ENCODE peak calls at places on chromosomes 4 and X, in nine cellular contexts. One of them, this sample, is unnamed.

GRCh38 chr4:24624381-24624780 is 40.0 kb upstream of the DHX15 start:
- DNase-seq in astrocyte of the spinal cord: no peak
- DNase-seq in uterus: no peak
- DNase-seq in heart right ventricle: no peak
- DNase-seq in stomach: no peak
- DNase-seq in endothelial cell: no peak
- DNase-seq in neural crest cell: no peak
- DNase-seq in mammary epithelial cell: no peak
- DNase-seq in RWPE2: no peak
- DNase-seq in this sample: no peak

GRCh38 chrX:126489141-126489540 is 63.5 kb downstream of the DCAF12L1 start:
- DNase-seq in astrocyte of the spinal cord: peak; percentile 3
- DNase-seq in uterus: no peak
- DNase-seq in heart right ventricle: no peak
- DNase-seq in stomach: no peak
- DNase-seq in endothelial cell: no peak
- DNase-seq in neural crest cell: no peak
- DNase-seq in mammary epithelial cell: no peak
- DNase-seq in RWPE2: no peak
- DNase-seq in this sample: no peak

GRCh38 chr4:8281519-8282133 is 12.1 kb downstream of the HTRA3 start:
- DNase-seq in astrocyte of the spinal cord: peak; percentile 87
- DNase-seq in uterus: peak; percentile 80
- DNase-seq in heart right ventricle: peak; percentile 85
- DNase-seq in stomach: no peak
- DNase-seq in endothelial cell: no peak
- DNase-seq in neural crest cell: no peak
- DNase-seq in mammary epithelial cell: no peak
- DNase-seq in RWPE2: no peak
- DNase-seq in this sample: peak; percentile 15

GRCh38 chrX:135185795-135186443 is 14.7 kb upstream of the CT55 start:
- DNase-seq in astrocyte of the spinal cord: peak; percentile 33
- DNase-seq in uterus: no peak
- DNase-seq in heart right ventricle: no peak
- DNase-seq in stomach: no peak
- DNase-seq in endothelial cell: peak; percentile 38
- DNase-seq in neural crest cell: peak; percentile 3
- DNase-seq in mammary epithelial cell: peak; percentile 53
- DNase-seq in RWPE2: no peak
- DNase-seq in this sample: peak; percentile 32

GRCh38 chrX:2410279-2411020 is 90.3 kb downstream of the DHRSX start:
- DNase-seq in astrocyte of the spinal cord: no peak
- DNase-seq in uterus: no peak
- DNase-seq in heart right ventricle: no peak
- DNase-seq in stomach: no peak
- DNase-seq in endothelial cell: no peak
- DNase-seq in neural crest cell: no peak
- DNase-seq in mammary epithelial cell: no peak
- DNase-seq in RWPE2: no peak
- DNase-seq in this sample: no peak

GRCh38 chrX:118726887-118727685 is at the start of gene IL13RA1:
- DNase-seq in astrocyte of the spinal cord: peak; percentile 90
- DNase-seq in uterus: peak; percentile 80
- DNase-seq in heart right ventricle: peak; percentile 77
- DNase-seq in stomach: peak; percentile 86
- DNase-seq in endothelial cell: peak; percentile 75
- DNase-seq in neural crest cell: peak; percentile 54
- DNase-seq in mammary epithelial cell: peak; percentile 84
- DNase-seq in RWPE2: peak; percentile 66
- DNase-seq in this sample: peak; percentile 69

GRCh38 chrX:44698328-44698727 is 145.5 kb upstream of the DUSP21 start:
- DNase-seq in astrocyte of the spinal cord: no peak
- DNase-seq in uterus: no peak
- DNase-seq in heart right ventricle: no peak
- DNase-seq in stomach: peak; percentile 78
- DNase-seq in endothelial cell: no peak
- DNase-seq in neural crest cell: no peak
- DNase-seq in mammary epithelial cell: no peak
- DNase-seq in RWPE2: no peak
- DNase-seq in this sample: no peak

GRCh38 chrX:84729809-84730208 is 227.6 kb upstream of the HDX start:
- DNase-seq in astrocyte of the spinal cord: peak; percentile 10
- DNase-seq in uterus: no peak
- DNase-seq in heart right ventricle: no peak
- DNase-seq in stomach: no peak
- DNase-seq in endothelial cell: peak; percentile 3
- DNase-seq in neural crest cell: peak; percentile 2
- DNase-seq in mammary epithelial cell: peak; percentile 25
- DNase-seq in RWPE2: no peak
- DNase-seq in this sample: peak; percentile 31

DNA sequence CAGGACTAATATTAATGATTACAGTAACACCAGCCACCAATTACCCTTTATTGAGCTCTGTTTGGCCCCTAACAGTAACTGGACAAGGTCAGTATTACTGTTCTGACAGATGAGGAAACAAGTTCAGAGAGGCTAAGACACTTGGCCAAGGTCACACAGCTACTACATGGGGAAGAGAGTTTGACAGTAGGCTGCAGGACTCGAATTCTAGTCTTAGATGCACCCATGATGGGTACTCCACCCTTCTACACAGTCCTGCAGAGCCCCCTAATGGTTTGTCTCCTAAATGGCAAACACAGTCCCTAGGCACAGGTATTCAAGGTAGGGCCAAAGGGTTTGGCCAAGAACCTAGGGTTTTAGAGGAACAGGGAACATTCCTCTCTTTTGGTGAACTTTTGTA is 93.9 kb downstream of the NSUN7 start:
- DNase-seq in astrocyte of the spinal cord: no peak
- DNase-seq in uterus: no peak
- DNase-seq in heart right ventricle: no peak
- DNase-seq in stomach: no peak
- DNase-seq in endothelial cell: no peak
- DNase-seq in neural crest cell: no peak
- DNase-seq in mammary epithelial cell: no peak
- DNase-seq in RWPE2: no peak
- DNase-seq in this sample: no peak
- TF ChIP-seq CTCF in astrocyte of the spinal cord: peak; percentile 10
- TF ChIP-seq CTCF in uterus: no peak
- TF ChIP-seq CTCF in heart right ventricle: no peak
- TF ChIP-seq CTCF in stomach: no peak
- TF ChIP-seq CTCF in endothelial cell: no peak
- TF ChIP-seq CTCF in neural crest cell: no peak
- TF ChIP-seq CTCF in mammary epithelial cell: no peak
- TF ChIP-seq CTCF in RWPE2: no peak
- TF ChIP-seq CTCF in this sample: no peak

GRCh38 chr4:187309456-187309855 is 585.8 kb upstream of the FAT1 start:
- DNase-seq in astrocyte of the spinal cord: peak; percentile 67
- DNase-seq in uterus: no peak
- DNase-seq in heart right ventricle: no peak
- DNase-seq in stomach: no peak
- DNase-seq in endothelial cell: no peak
- DNase-seq in neural crest cell: no peak
- DNase-seq in mammary epithelial cell: peak; percentile 73
- DNase-seq in RWPE2: no peak
- DNase-seq in this sample: no peak
- TF ChIP-seq CTCF in astrocyte of the spinal cord: no peak
- TF ChIP-seq CTCF in uterus: no peak
- TF ChIP-seq CTCF in heart right ventricle: no peak
- TF ChIP-seq CTCF in stomach: no peak
- TF ChIP-seq CTCF in endothelial cell: no peak
- TF ChIP-seq CTCF in neural crest cell: no peak
- TF ChIP-seq CTCF in mammary epithelial cell: no peak
- TF ChIP-seq CTCF in RWPE2: no peak
- TF ChIP-seq CTCF in this sample: no peak

GRCh38 chr4:41514169-41514568 is 23.8 kb upstream of the LIMCH1 start:
- DNase-seq in astrocyte of the spinal cord: no peak
- DNase-seq in uterus: no peak
- DNase-seq in heart right ventricle: no peak
- DNase-seq in stomach: no peak
- DNase-seq in endothelial cell: no peak
- DNase-seq in neural crest cell: no peak
- DNase-seq in mammary epithelial cell: no peak
- DNase-seq in RWPE2: no peak
- DNase-seq in this sample: no peak

GRCh38 chr4:41512604-41513003 is 25.4 kb upstream of the LIMCH1 start:
- DNase-seq in astrocyte of the spinal cord: no peak
- DNase-seq in uterus: no peak
- DNase-seq in heart right ventricle: no peak
- DNase-seq in stomach: no peak
- DNase-seq in endothelial cell: no peak
- DNase-seq in neural crest cell: no peak
- DNase-seq in mammary epithelial cell: no peak
- DNase-seq in RWPE2: no peak
- DNase-seq in this sample: no peak

GRCh38 chr4:41517747-41518146 is 20.2 kb upstream of the LIMCH1 start:
- DNase-seq in astrocyte of the spinal cord: no peak
- DNase-seq in uterus: no peak
- DNase-seq in heart right ventricle: no peak
- DNase-seq in stomach: no peak
- DNase-seq in endothelial cell: no peak
- DNase-seq in neural crest cell: no peak
- DNase-seq in mammary epithelial cell: no peak
- DNase-seq in RWPE2: no peak
- DNase-seq in this sample: no peak

GRCh38 chr4:41514765-41515481 is 23.0 kb upstream of the LIMCH1 start:
- DNase-seq in astrocyte of the spinal cord: no peak
- DNase-seq in uterus: no peak
- DNase-seq in heart right ventricle: no peak
- DNase-seq in stomach: no peak
- DNase-seq in endothelial cell: no peak
- DNase-seq in neural crest cell: no peak
- DNase-seq in mammary epithelial cell: no peak
- DNase-seq in RWPE2: no peak
- DNase-seq in this sample: no peak

GRCh38 chr4:41517121-41517520 is 20.8 kb upstream of the LIMCH1 start:
- DNase-seq in astrocyte of the spinal cord: no peak
- DNase-seq in uterus: no peak
- DNase-seq in heart right ventricle: no peak
- DNase-seq in stomach: no peak
- DNase-seq in endothelial cell: no peak
- DNase-seq in neural crest cell: no peak
- DNase-seq in mammary epithelial cell: no peak
- DNase-seq in RWPE2: no peak
- DNase-seq in this sample: no peak
- TF ChIP-seq CTCF in astrocyte of the spinal cord: no peak
- TF ChIP-seq CTCF in uterus: no peak
- TF ChIP-seq CTCF in heart right ventricle: no peak
- TF ChIP-seq CTCF in stomach: no peak
- TF ChIP-seq CTCF in endothelial cell: no peak
- TF ChIP-seq CTCF in neural crest cell: no peak
- TF ChIP-seq CTCF in mammary epithelial cell: no peak
- TF ChIP-seq CTCF in RWPE2: no peak
- TF ChIP-seq CTCF in this sample: no peak

GRCh38 chr4:763191-763810 is 57.7 kb downstream of the PCGF3 start:
- DNase-seq in astrocyte of the spinal cord: no peak
- DNase-seq in uterus: no peak
- DNase-seq in heart right ventricle: no peak
- DNase-seq in stomach: no peak
- DNase-seq in endothelial cell: no peak
- DNase-seq in neural crest cell: no peak
- DNase-seq in mammary epithelial cell: no peak
- DNase-seq in RWPE2: peak; percentile 68
- DNase-seq in this sample: no peak

GRCh38 chr4:761086-761485 is 55.5 kb downstream of the PCGF3 start:
- DNase-seq in astrocyte of the spinal cord: no peak
- DNase-seq in uterus: no peak
- DNase-seq in heart right ventricle: no peak
- DNase-seq in stomach: no peak
- DNase-seq in endothelial cell: no peak
- DNase-seq in neural crest cell: no peak
- DNase-seq in mammary epithelial cell: no peak
- DNase-seq in RWPE2: no peak
- DNase-seq in this sample: no peak

GRCh38 chr4:763922-764321 is 58.3 kb downstream of the PCGF3 start:
- DNase-seq in astrocyte of the spinal cord: no peak
- DNase-seq in uterus: no peak
- DNase-seq in heart right ventricle: no peak
- DNase-seq in stomach: no peak
- DNase-seq in endothelial cell: no peak
- DNase-seq in neural crest cell: no peak
- DNase-seq in mammary epithelial cell: no peak
- DNase-seq in RWPE2: no peak
- DNase-seq in this sample: no peak

GRCh38 chr4:761739-762138 is 56.1 kb downstream of the PCGF3 start:
- DNase-seq in astrocyte of the spinal cord: no peak
- DNase-seq in uterus: no peak
- DNase-seq in heart right ventricle: no peak
- DNase-seq in stomach: no peak
- DNase-seq in endothelial cell: no peak
- DNase-seq in neural crest cell: no peak
- DNase-seq in mammary epithelial cell: no peak
- DNase-seq in RWPE2: no peak
- DNase-seq in this sample: no peak

GRCh38 chr4:762211-763190 is 56.9 kb downstream of the PCGF3 start:
- DNase-seq in astrocyte of the spinal cord: peak; percentile 43
- DNase-seq in uterus: no peak
- DNase-seq in heart right ventricle: no peak
- DNase-seq in stomach: no peak
- DNase-seq in endothelial cell: no peak
- DNase-seq in neural crest cell: no peak
- DNase-seq in mammary epithelial cell: no peak
- DNase-seq in RWPE2: no peak
- DNase-seq in this sample: peak; percentile 47
- TF ChIP-seq CTCF in astrocyte of the spinal cord: peak; percentile 64
- TF ChIP-seq CTCF in uterus: no peak
- TF ChIP-seq CTCF in heart right ventricle: no peak
- TF ChIP-seq CTCF in stomach: peak; percentile 14
- TF ChIP-seq CTCF in endothelial cell: no peak
- TF ChIP-seq CTCF in neural crest cell: peak; percentile 48
- TF ChIP-seq CTCF in mammary epithelial cell: peak; percentile 22
- TF ChIP-seq CTCF in RWPE2: peak; percentile 13
- TF ChIP-seq CTCF in this sample: peak; percentile 21

This sample was measured in glutamatergic neuron.